ENCODE peak calls at places on chromosomes 6 and 20, in nine cellular contexts. D is activated T-helper 1 cell treated with anti-CD3 and anti-CD28 coated beads, Interleukin-2, amount 50 U/mL, for 16 hours; J is fibroblast of the aortic adventitia; G is stimulated activated CD8-positive, alpha-beta memory T cell treated with anti-CD3 and anti-CD28 coated beads, Interleukin-15, amount 100 ng/mL, for 4 hours; Q is mesendoderm; K is hypothalamus; E is IMR-90; B is choroid plexus epithelial cell; R is T-helper 2 cell. Y is an unnamed sample.
A peak's percentile ranks its signal among the peaks of the same experiment; 100 is the strongest.

GRCh38 chr6:144334150-144334708 is 49.1 kb downstream of the UTRN start:
- DNase-seq in D (no peak), J (no peak), G (peak; percentile 74), Q (no peak), K (no peak), E (no peak), B (no peak), R (no peak), Y (no peak)

GRCh38 chr20:54680872-54681297 is 205.5 kb downstream of the DOK5 start:
- DNase-seq in D (no peak), J (peak; percentile 57), G (no peak), Q (peak; percentile 57), K (no peak), E (peak; percentile 35), B (peak; percentile 62), R (no peak), Y (peak; percentile 11)

GRCh38 chr6:45677381-45677992 is 299.8 kb upstream of the SUPT3H start:
- DNase-seq in D (no peak), J (no peak), G (peak; percentile 13), Q (no peak), K (no peak), E (peak; percentile 66), B (peak; percentile 64), R (no peak), Y (peak; percentile 68)

GRCh38 chr20:5141615-5142014 is 14.8 kb downstream of the CDS2 start:
- DNase-seq in D (no peak), J (no peak), G (no peak), Q (no peak), K (no peak), E (no peak), B (no peak), R (no peak), Y (no peak)

GRCh38 chr6:132133734-132134490 is 182.7 kb upstream of the CCN2 start:
- DNase-seq in D (no peak), J (peak; percentile 59), G (no peak), Q (no peak), K (no peak), E (peak; percentile 35), B (peak; percentile 64), R (no peak), Y (no peak)

GRCh38 chr20:48705208-48706115 is 122.3 kb downstream of the PREX1 start:
- DNase-seq in D (no peak), J (peak; percentile 71), G (no peak), Q (peak; percentile 71), K (no peak), E (no peak), B (peak; percentile 51), R (no peak), Y (no peak)

GRCh38 chr6:128519931-128520435 is 416 bp downstream of the PTPRK start:
- DNase-seq in D (peak; percentile 4), J (peak; percentile 68), G (peak; percentile 7), Q (peak; percentile 87), K (peak; percentile 36), E (no peak), B (peak; percentile 71), R (peak; percentile 8), Y (no peak)

GRCh38 chr6:157030756-157031155 is 253.6 kb downstream of the ARID1B start:
- DNase-seq in D (no peak), J (no peak), G (no peak), Q (no peak), K (peak; percentile 5), E (no peak), B (no peak), R (no peak), Y (no peak)

GRCh38 chr6:148524509-148524908 is 181.9 kb downstream of the SASH1 start:
- DNase-seq in D (no peak), J (peak; percentile 85), G (no peak), Q (no peak), K (no peak), E (peak; percentile 95), B (peak; percentile 76), R (no peak), Y (peak; percentile 92)